ENCODE peak calls at places on chromosome 2, in ten cellular contexts. L, S, N, O, R, G, F, Y, J and H are unnamed samples.

GRCh38 chr2:181764095-181764963 is 84.0 kb upstream of the NEUROD1 start:
- DNase-seq in L (no peak), S (peak), N (no peak), O (no peak), R (no peak), G (no peak), F (no peak), Y (no peak), J (no peak), H (peak)

GRCh38 chr2:19819097-19820065 is 82.4 kb downstream of the TTC32 start:
- DNase-seq in L (no peak), S (no peak), N (no peak), O (no peak), R (no peak), G (no peak), F (peak), Y (no peak), J (peak), H (no peak)

GRCh38 chr2:85430780-85431601 is 12.5 kb downstream of the SH2D6 start:
- DNase-seq in L (no peak), S (no peak), N (peak), O (peak), R (peak), G (no peak), F (peak), Y (peak), J (no peak), H (peak)

GRCh38 chr2:23545811-23546210 is 160.8 kb downstream of the KLHL29 start:
- DNase-seq in L (no peak), S (no peak), N (no peak), O (no peak), R (peak), G (no peak), F (no peak), Y (no peak), J (no peak), H (peak)

GRCh38 chr2:221492606-221493005 is 79.5 kb downstream of the EPHA4 start:
- DNase-seq in L (no peak), S (no peak), N (no peak), O (no peak), R (no peak), G (no peak), F (no peak), Y (no peak), J (no peak), H (no peak)

GRCh38 chr2:230231251-230231650 is 5.7 kb downstream of the SP140 start:
- DNase-seq in L (no peak), S (no peak), N (no peak), O (no peak), R (no peak), G (no peak), F (no peak), Y (no peak), J (no peak), H (no peak)

GRCh38 chr2:12762337-12762736 is 45.6 kb downstream of the TRIB2 start:
- DNase-seq in L (no peak), S (no peak), N (no peak), O (no peak), R (no peak), G (no peak), F (no peak), Y (no peak), J (no peak), H (no peak)

GRCh38 chr2:235206980-235207579 is 255.3 kb downstream of the SH3BP4 start:
- DNase-seq in L (no peak), S (no peak), N (no peak), O (no peak), R (no peak), G (no peak), F (peak), Y (no peak), J (peak), H (no peak)

GRCh38 chr2:12774381-12774780 is 57.6 kb downstream of the TRIB2 start:
- DNase-seq in L (no peak), S (no peak), N (no peak), O (no peak), R (no peak), G (no peak), F (peak), Y (no peak), J (no peak), H (no peak)